ENCODE peak calls at places on chromosomes 6 and 20, in four cellular contexts. V is K562, F is HepG2, E is GM12878. M is an unnamed sample.

GRCh38 chr6:106102034-106102433 is 15.9 kb downstream of the PRDM1 start:
- DNase-seq in V (no peak), F (no peak), E (peak), M (no peak)

GRCh38 chr6:81668615-81669047 is 83.8 kb downstream of the TENT5A start:
- DNase-seq in V (no peak), F (no peak), E (no peak), M (no peak)

GRCh38 chr6:47195251-47195650 is 114.5 kb downstream of the TNFRSF21 start:
- DNase-seq in V (no peak), F (no peak), E (no peak), M (peak)

GRCh38 chr20:32971703-32972161 is 32.5 kb downstream of the SUN5 start:
- DNase-seq in V (no peak), F (no peak), E (peak), M (no peak)

GRCh38 chr6:96013531-96013930 is 2.2 kb upstream of the FUT9 start:
- DNase-seq in V (no peak), F (no peak), E (no peak), M (no peak)

GRCh38 chr20:53774487-53775203 is 181.0 kb upstream of the ZNF217 start:
- DNase-seq in V (no peak), F (no peak), E (no peak), M (peak)

GRCh38 chr6:137744877-137745276 is 122.2 kb upstream of the TNFAIP3 start:
- DNase-seq in V (no peak), F (no peak), E (peak), M (no peak)

GRCh38 chr6:99882151-99882702 is 111.8 kb downstream of the MCHR2 start:
- DNase-seq in V (no peak), F (no peak), E (no peak), M (no peak)

GRCh38 chr6:22041797-22042489 is 254.9 kb downstream of the PRL start:
- DNase-seq in V (no peak), F (no peak), E (no peak), M (peak)

GRCh38 chr20:62795023-62795761 is 1.1 kb upstream of the MRGBP start:
- DNase-seq in V (peak), F (peak), E (no peak), M (peak)

GRCh38 chr20:35845561-35845960 is 73.7 kb downstream of the PHF20 start:
- DNase-seq in V (no peak), F (no peak), E (no peak), M (peak)

GRCh38 chr20:3541887-3542721 is 71.3 kb downstream of the ATRN start:
- DNase-seq in V (no peak), F (peak), E (no peak), M (no peak)

GRCh38 chr6:79694156-79694555 is 63.0 kb downstream of the SH3BGRL2 start:
- DNase-seq in V (no peak), F (no peak), E (no peak), M (no peak)

GRCh38 chr6:85077098-85077497 is 312.7 kb upstream of the TBX18 start:
- DNase-seq in V (no peak), F (no peak), E (no peak), M (no peak)

GRCh38 chr20:46089076-46089337 is 755 bp downstream of the NCOA5 start:
- DNase-seq in V (no peak), F (peak), E (no peak), M (peak)

GRCh38 chr20:10076126-10077080 is 41.6 kb downstream of the ANKEF1 start:
- DNase-seq in V (no peak), F (no peak), E (no peak), M (no peak)

GRCh38 chr6:1810880-1811279 is 201.2 kb downstream of the FOXC1 start:
- DNase-seq in V (no peak), F (no peak), E (no peak), M (no peak)

GRCh38 chr6:11188161-11188915 is 44.1 kb downstream of the NEDD9 start:
- DNase-seq in V (no peak), F (peak), E (no peak), M (peak)
- TF ChIP-seq BHLHE40 in V (no peak), F (no peak), E (no peak), M (no peak)

DNA sequence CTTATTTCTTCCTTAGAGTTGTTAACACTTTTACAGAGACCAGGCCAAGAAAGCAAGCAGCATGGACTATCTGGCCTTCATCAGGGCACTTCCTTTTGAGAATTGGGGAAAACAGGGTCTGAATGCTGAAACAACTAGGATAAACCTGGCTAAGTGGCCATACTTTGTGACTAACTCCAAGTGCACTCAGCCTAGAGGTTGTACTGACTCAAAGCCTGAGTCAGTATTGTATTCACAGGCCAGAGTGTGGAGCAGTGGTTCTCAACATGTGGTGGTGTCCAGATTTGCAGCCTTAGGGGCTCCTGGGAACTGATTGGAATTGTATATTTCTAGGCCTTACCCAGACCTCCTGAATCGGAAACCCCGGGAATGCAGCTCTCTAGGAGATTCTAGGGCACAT is 20.1 kb downstream of the SEC23B start:
- DNase-seq in V (no peak), F (no peak), E (no peak), M (peak)
- H3K9ac ChIP-seq in V (no peak), F (no peak), E (no peak), M (no peak)

GRCh38 chr6:25630508-25631229 is 21.3 kb upstream of the SCGN start:
- DNase-seq in V (no peak), F (no peak), E (no peak), M (no peak)

GRCh38 chr6:25623874-25624273 is 28.1 kb upstream of the SCGN start:
- DNase-seq in V (no peak), F (no peak), E (no peak), M (no peak)

GRCh38 chr6:25627001-25627400 is 25.0 kb upstream of the SCGN start:
- DNase-seq in V (no peak), F (no peak), E (no peak), M (no peak)

GRCh38 chr6:25629202-25629584 is 22.8 kb upstream of the SCGN start:
- DNase-seq in V (no peak), F (peak), E (no peak), M (no peak)

GRCh38 chr6:25628471-25629201 is 23.4 kb upstream of the SCGN start:
- DNase-seq in V (no peak), F (no peak), E (no peak), M (no peak)
- TF ChIP-seq RAD21 in V (no peak), F (no peak), E (no peak), M (no peak)

GRCh38 chr6:44189257-44189656 is 27.5 kb upstream of the MYMX start:
- DNase-seq in V (peak), F (no peak), E (no peak), M (no peak)
- TF ChIP-seq BHLHE40 in V (no peak), F (no peak), E (no peak), M (no peak)

GRCh38 chr6:34491091-34491430 is 25.2 kb downstream of the PACSIN1 start:
- DNase-seq in V (peak), F (no peak), E (no peak), M (peak)
- H3K9ac ChIP-seq in V (peak), F (no peak), E (no peak), M (no peak)

GRCh38 chr6:43870660-43871061 is 100.7 kb downstream of the VEGFA start:
- DNase-seq in V (no peak), F (no peak), E (no peak), M (peak)
- TF ChIP-seq RAD21 in V (no peak), F (no peak), E (no peak), M (no peak)

GRCh38 chr6:170000071-170000843 is 248.8 kb downstream of the ERMARD start:
- DNase-seq in V (no peak), F (no peak), E (no peak), M (no peak)
- TF ChIP-seq BHLHE40 in V (no peak), F (no peak), E (no peak), M (no peak)

DNA sequence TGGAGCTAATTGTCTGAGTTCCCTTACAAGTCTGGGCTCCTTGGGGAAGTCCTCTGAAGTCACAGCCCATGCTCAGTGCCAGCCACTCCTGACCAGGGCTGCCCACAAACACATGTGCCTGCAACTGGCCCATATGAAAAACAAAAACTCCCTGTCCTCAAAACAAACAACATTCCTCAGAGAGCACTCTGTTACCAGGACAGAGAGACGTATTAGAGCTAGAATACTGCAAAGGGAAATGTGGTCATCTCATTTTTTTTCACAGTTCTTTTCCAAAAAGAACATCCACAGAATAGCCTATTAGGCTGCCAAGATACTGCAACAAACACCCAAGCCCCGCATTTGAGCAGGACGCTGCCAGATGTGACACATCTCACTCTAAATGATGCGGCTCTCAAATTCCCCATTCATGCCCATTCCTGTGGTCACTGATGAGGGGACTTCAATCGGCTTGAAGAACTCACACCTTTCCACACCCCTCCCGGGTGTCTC is 71.1 kb downstream of the SLC22A23 start:
- DNase-seq in V (no peak), F (no peak), E (no peak), M (no peak)
- H3K9ac ChIP-seq in V (no peak), F (peak), E (no peak), M (no peak)

DNA sequence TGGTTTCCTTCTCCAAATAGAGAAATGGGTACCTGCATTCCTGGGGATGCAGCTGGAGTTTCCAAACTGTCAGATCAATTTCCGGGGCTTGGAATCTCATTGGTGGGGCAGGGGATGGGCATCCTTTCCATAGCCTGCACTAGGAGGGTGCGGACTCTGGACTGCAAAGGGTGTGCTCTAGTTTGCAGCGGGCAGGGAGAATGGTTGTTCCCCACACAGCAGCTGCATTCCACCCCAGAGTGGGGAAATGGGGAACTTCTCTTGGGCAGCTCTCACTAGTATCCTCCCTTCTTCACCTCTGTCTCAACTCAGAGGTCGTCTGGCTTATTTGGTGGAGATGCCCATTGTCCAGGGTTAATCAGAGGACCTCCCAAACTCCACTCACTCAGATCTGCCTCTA is 34.5 kb upstream of the CDKN1A start:
- DNase-seq in V (no peak), F (no peak), E (no peak), M (no peak)
- TF ChIP-seq RAD21 in V (no peak), F (no peak), E (no peak), M (no peak)

DNA sequence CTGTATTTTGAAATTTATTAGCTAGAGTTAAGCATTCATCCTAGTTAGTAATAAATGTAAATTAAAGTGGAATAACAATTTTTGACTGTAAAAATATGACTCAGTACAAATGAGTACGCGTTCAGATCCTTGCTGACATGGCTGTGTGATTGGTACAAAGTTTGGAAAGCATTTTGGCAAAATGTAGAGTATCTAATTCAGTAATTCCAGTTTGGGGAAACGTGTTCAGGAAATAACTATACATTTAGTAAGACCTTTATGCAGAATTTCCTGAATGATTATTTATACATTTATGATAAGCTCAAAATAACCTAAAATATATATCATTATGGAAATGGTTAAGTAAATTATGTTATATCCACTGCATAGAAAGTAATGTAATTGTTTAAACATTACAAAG is 8.0 kb downstream of the VTA1 start:
- DNase-seq in V (no peak), F (no peak), E (no peak), M (no peak)
- TF ChIP-seq BHLHE40 in V (no peak), F (no peak), E (no peak), M (no peak)

M was measured in IMR-90.